ENCODE peak calls at places on chromosomes 1 and 21, in four cellular contexts. N, P, E and Z are unnamed samples.

GRCh38 chr1:68149907-68150306 is 82.4 kb downstream of the WLS start:
- DNase-seq in P (no peak), E (no peak), N (no peak), Z (no peak)

GRCh38 chr1:66996018-66996682 is 57.8 kb downstream of the SLC35D1 start:
- DNase-seq in N (peak; percentile 16), P (peak; percentile 59), E (peak; percentile 77), Z (peak; percentile 33)

GRCh38 chr1:169100883-169101214 is 5.6 kb upstream of the ATP1B1 start:
- DNase-seq in E (no peak), P (no peak), N (no peak), Z (no peak)

GRCh38 chr1:21882721-21883415 is 54.2 kb downstream of the HSPG2 start:
- DNase-seq in N (no peak), P (no peak), E (no peak), Z (no peak)

GRCh38 chr1:33119050-33119449 is 38.1 kb downstream of the AZIN2 start:
- DNase-seq in N (no peak), P (no peak), E (no peak), Z (no peak)

GRCh38 chr21:17819878-17820232 is 699 bp upstream of the C21orf91 start:
- DNase-seq in N (no peak), P (no peak), E (peak; percentile 72), Z (peak; percentile 31)

GRCh38 chr1:162629651-162630050 is 2.6 kb upstream of the DDR2 start:
- DNase-seq in E (peak; percentile 81), P (no peak), N (no peak), Z (no peak)

GRCh38 chr1:48019714-48020315 is 22.6 kb upstream of the TRABD2B start:
- DNase-seq in P (no peak), N (no peak), E (no peak), Z (no peak)

GRCh38 chr1:34362949-34363348 is 186.2 kb downstream of the C1orf94 start:
- DNase-seq in P (no peak), E (no peak), N (no peak), Z (no peak)

GRCh38 chr1:225441314-225442119 is 13.7 kb upstream of the LBR start:
- DNase-seq in N (no peak), E (no peak), P (no peak), Z (no peak)

GRCh38 chr1:44035726-44036408 is 4.6 kb upstream of the SLC6A9 start:
- DNase-seq in P (no peak), N (no peak), E (no peak), Z (peak; percentile 99)

GRCh38 chr1:184626076-184627011 is 128.3 kb downstream of the EDEM3 start:
- DNase-seq in P (no peak), E (no peak), N (no peak), Z (no peak)

GRCh38 chr1:169108897-169109560 is 2.5 kb downstream of the ATP1B1 start:
- DNase-seq in P (no peak), E (peak; percentile 35), N (no peak), Z (no peak)

GRCh38 chr21:43291347-43291950 is 122.6 kb downstream of the CRYAA start:
- DNase-seq in E (no peak), P (no peak), N (no peak), Z (no peak)

GRCh38 chr1:39105061-39105840 is 79.1 kb downstream of the NDUFS5 start:
- DNase-seq in E (peak; percentile 59), N (no peak), P (no peak), Z (peak; percentile 87)

GRCh38 chr1:7581754-7582264 is 189.3 kb upstream of the VAMP3 start:
- DNase-seq in E (no peak), P (no peak), N (no peak), Z (no peak)

GRCh38 chr1:170225735-170226524 is 80.2 kb downstream of the NTMT2 start:
- DNase-seq in E (no peak), P (no peak), N (no peak), Z (no peak)

GRCh38 chr1:14822493-14822892 is 224.0 kb downstream of the KAZN start:
- DNase-seq in E (no peak), P (no peak), N (no peak), Z (no peak)

GRCh38 chr1:170716835-170717429 is 53.0 kb downstream of the PRRX1 start:
- DNase-seq in P (no peak), N (no peak), E (no peak), Z (no peak)

GRCh38 chr1:180486092-180486491 is 16.3 kb downstream of the ACBD6 start:
- DNase-seq in N (no peak), P (no peak), E (no peak), Z (peak; percentile 31)

DNA sequence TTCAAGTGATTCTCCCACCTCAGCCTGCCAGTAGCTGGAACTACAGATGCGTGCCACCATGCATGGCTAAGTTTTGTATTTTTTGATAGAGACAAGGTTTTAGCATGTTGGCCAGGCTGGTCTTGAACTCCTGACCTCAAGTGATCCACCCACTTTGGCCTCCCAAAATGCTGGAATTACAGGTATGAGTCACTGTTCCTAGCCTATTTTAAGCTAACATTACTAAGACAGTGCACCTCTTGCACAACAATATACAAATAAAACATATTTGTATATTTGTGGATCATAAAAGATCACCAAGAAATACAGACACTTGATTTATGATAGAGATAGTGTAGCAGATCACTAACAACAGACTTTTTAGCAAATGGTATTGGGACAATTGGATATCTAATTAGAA is 139.0 kb downstream of the DUSP10 start:
- DNase-seq in N (no peak), E (peak; percentile 18), P (no peak), Z (no peak)
- TF ChIP-seq ELK1 in N (no peak), E (no peak), P (no peak), Z (no peak)

GRCh38 chr1:35656863-35657232 is 15.5 kb upstream of the PSMB2 start:
- DNase-seq in E (peak; percentile 28), N (no peak), P (no peak), Z (no peak)

GRCh38 chr1:35655196-35655595 is 13.9 kb upstream of the PSMB2 start:
- DNase-seq in E (no peak), P (no peak), N (no peak), Z (no peak)

GRCh38 chr1:35659589-35659988 is 18.3 kb upstream of the PSMB2 start:
- DNase-seq in N (no peak), P (no peak), E (no peak), Z (no peak)

GRCh38 chr1:35657851-35658250 is 16.5 kb upstream of the PSMB2 start:
- DNase-seq in E (no peak), N (no peak), P (no peak), Z (no peak)

GRCh38 chr1:35656148-35656862 is 15.0 kb upstream of the PSMB2 start:
- DNase-seq in N (no peak), E (peak; percentile 76), P (no peak), Z (no peak)
- TF ChIP-seq ELK1 in N (no peak), E (no peak), P (no peak), Z (no peak)

GRCh38 chr21:25809013-25809412 is 74.2 kb downstream of the GABPA start:
- DNase-seq in N (no peak), E (peak; percentile 19), P (no peak), Z (no peak)
- TF ChIP-seq ELK1 in N (no peak), E (no peak), P (no peak), Z (no peak)

GRCh38 chr1:10128081-10128765 is 82.1 kb upstream of the KIF1B start:
- DNase-seq in E (no peak), N (no peak), P (no peak), Z (no peak)

GRCh38 chr1:10132852-10133251 is 77.5 kb upstream of the KIF1B start:
- DNase-seq in P (no peak), E (no peak), N (no peak), Z (no peak)

DNA sequence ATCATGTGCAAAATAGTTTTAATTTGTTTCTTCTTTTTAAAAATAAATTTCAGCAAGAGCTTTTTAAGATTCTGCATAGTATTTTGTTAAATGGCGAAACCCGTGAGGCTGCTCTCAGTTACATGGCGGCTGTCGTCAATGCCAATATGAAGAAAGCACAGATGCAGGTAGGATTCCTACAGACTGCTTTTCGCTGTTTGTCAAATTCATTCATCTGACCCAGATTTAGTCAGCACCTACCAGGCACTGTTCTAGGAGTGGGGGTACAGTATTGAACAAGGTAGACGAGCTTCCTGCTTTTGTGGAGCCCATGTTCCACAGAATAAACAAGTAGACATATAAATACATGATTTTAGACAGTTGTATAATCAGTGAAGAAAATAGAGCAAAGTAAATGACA is 78.1 kb upstream of the KIF1B start:
- DNase-seq in E (no peak), P (no peak), N (no peak), Z (no peak)
- TF ChIP-seq ELK1 in E (no peak), P (no peak), N (no peak), Z (no peak)

GRCh38 chr1:61140778-61141177 is 58.4 kb downstream of the NFIA start:
- DNase-seq in E (no peak), P (no peak), N (no peak), Z (no peak)

GRCh38 chr1:61140056-61140549 is 57.7 kb downstream of the NFIA start:
- DNase-seq in E (no peak), P (no peak), N (no peak), Z (peak; percentile 29)

GRCh38 chr1:61141288-61142044 is 59.1 kb downstream of the NFIA start:
- DNase-seq in E (peak; percentile 35), P (no peak), N (peak; percentile 12), Z (peak; percentile 25)

GRCh38 chr1:61143821-61144220 is 61.5 kb downstream of the NFIA start:
- DNase-seq in P (no peak), E (no peak), N (no peak), Z (no peak)

GRCh38 chr1:61142726-61143500 is 60.6 kb downstream of the NFIA start:
- DNase-seq in E (no peak), N (no peak), P (no peak), Z (no peak)
- TF ChIP-seq ELK1 in E (no peak), N (no peak), P (no peak), Z (no peak)

GRCh38 chr1:206075786-206076725 is 23.1 kb downstream of the RHEX start:
- DNase-seq in E (peak; percentile 43), N (no peak), P (no peak), Z (no peak)

GRCh38 chr1:206080421-206080820 is 27.4 kb downstream of the RHEX start:
- DNase-seq in E (no peak), N (no peak), P (no peak), Z (no peak)

GRCh38 chr1:206079130-206079529 is 26.2 kb downstream of the RHEX start:
- DNase-seq in E (no peak), P (no peak), N (no peak), Z (no peak)

GRCh38 chr1:206070627-206071304 is 17.8 kb downstream of the RHEX start:
- DNase-seq in N (no peak), E (no peak), P (no peak), Z (no peak)

GRCh38 chr1:206074839-206075238 is 21.9 kb downstream of the RHEX start:
- DNase-seq in N (no peak), P (no peak), E (no peak), Z (peak; percentile 43)
- TF ChIP-seq ELK1 in N (no peak), P (no peak), E (no peak), Z (no peak)

GRCh38 chr1:81337226-81337625 is 463.5 kb upstream of the ADGRL2 start:
- DNase-seq in N (no peak), P (no peak), E (no peak), Z (no peak)
- TF ChIP-seq ELK1 in N (no peak), P (no peak), E (no peak), Z (no peak)